ENCODE peak calls at places on chromosomes 4 and X, in six cellular contexts. A is ACHN; E is foreskin melanocyte; I is HT1080; T is stimulated activated CD8-positive, alpha-beta memory T cell treated with anti-CD3 and anti-CD28 coated beads, Interleukin-15, amount 100 ng/mL, for 24 hours; O is NCI-H2029. S is an unnamed sample.

GRCh38 chr4:183691897-183692296 is 32.8 kb downstream of the TRAPPC11 start:
- DNase-seq in I (no peak), A (no peak), O (no peak), T (no peak), E (no peak), S (no peak)

GRCh38 chr4:100174985-100175383 is 15.3 kb downstream of the DDIT4L start:
- DNase-seq in A (no peak), I (no peak), O (no peak), E (no peak), T (no peak), S (no peak)

GRCh38 chrX:41621236-41621651 is 67.5 kb upstream of the GPR34 start:
- DNase-seq in I (no peak), T (no peak), A (peak), E (no peak), O (no peak), S (no peak)

GRCh38 chr4:2537011-2537830 is 774 bp downstream of the FAM193A start:
- DNase-seq in O (peak), I (peak), A (peak), E (no peak), T (peak), S (no peak)

GRCh38 chr4:3766207-3766790 is at the start of gene ADRA2C:
- DNase-seq in T (no peak), I (no peak), A (peak), E (no peak), O (no peak), S (no peak)

GRCh38 chr4:93199492-93199891 is 629.1 kb upstream of the ATOH1 start:
- DNase-seq in I (peak), T (no peak), A (peak), E (peak), O (peak), S (peak)

GRCh38 chr4:40998680-40999358 is 215.5 kb downstream of the APBB2 start:
- DNase-seq in I (peak), T (no peak), A (no peak), E (no peak), O (no peak), S (no peak)

GRCh38 chr4:32864713-32865351 is 2144.7 kb downstream of the PCDH7 start:
- DNase-seq in E (no peak), O (no peak), I (no peak), A (no peak), T (no peak), S (no peak)

GRCh38 chrX:19350831-19351447 is 7.2 kb downstream of the PDHA1 start:
- DNase-seq in I (no peak), A (no peak), E (no peak), T (no peak), O (no peak), S (no peak)

GRCh38 chrX:40952855-40953254 is 132.4 kb upstream of the USP9X start:
- DNase-seq in A (peak), T (no peak), I (peak), E (no peak), O (no peak), S (no peak)

GRCh38 chr4:89509708-89510269 is 202.2 kb upstream of the GPRIN3 start:
- DNase-seq in E (no peak), I (peak), T (no peak), O (no peak), A (no peak), S (no peak)

GRCh38 chrX:11725631-11726442 is 32.2 kb upstream of the MSL3 start:
- DNase-seq in A (no peak), I (no peak), T (no peak), E (no peak), O (no peak), S (no peak)

GRCh38 chr4:99573735-99574368 is 772 bp upstream of the MTTP start:
- DNase-seq in T (no peak), A (no peak), I (no peak), E (no peak), O (no peak), S (no peak)

GRCh38 chr4:100079264-100079663 is 111.0 kb downstream of the DDIT4L start:
- DNase-seq in T (no peak), A (no peak), E (no peak), O (no peak), I (no peak), S (no peak)

GRCh38 chrX:8323356-8323755 is 141.3 kb upstream of the VCX3B start:
- DNase-seq in O (no peak), I (no peak), A (no peak), T (no peak), E (no peak), S (no peak)

GRCh38 chr4:141391293-141391692 is 170.6 kb downstream of the ZNF330 start:
- DNase-seq in T (no peak), E (no peak), I (peak), O (peak), A (no peak), S (no peak)

GRCh38 chr4:128379860-128380259 is 92.2 kb upstream of the PGRMC2 start:
- DNase-seq in I (peak), E (no peak), T (no peak), O (no peak), A (peak), S (no peak)

GRCh38 chr4:87937523-87937922 is 38.0 kb upstream of the SPP1 start:
- DNase-seq in T (no peak), E (no peak), I (no peak), O (no peak), A (no peak), S (no peak)

GRCh38 chr4:174604198-174604597 is 81.9 kb upstream of the HPGD start:
- DNase-seq in I (peak), T (no peak), E (no peak), A (no peak), O (peak), S (peak)

GRCh38 chr4:74623041-74623440 is 171.3 kb downstream of the BTC start:
- DNase-seq in O (peak), T (no peak), I (peak), A (peak), E (no peak), S (no peak)

GRCh38 chrX:2266445-2267349 is 234.1 kb downstream of the DHRSX start:
- DNase-seq in O (no peak), E (no peak), I (no peak), A (no peak), T (no peak), S (no peak)

GRCh38 chr4:94410678-94411206 is 41.0 kb upstream of the PDLIM5 start:
- DNase-seq in T (no peak), O (no peak), I (no peak), E (no peak), A (peak), S (peak)

GRCh38 chrX:45850197-45850774 is 649.6 kb upstream of the DIPK2B start:
- DNase-seq in A (no peak), I (peak), O (no peak), E (no peak), T (no peak), S (no peak)

GRCh38 chr4:148633720-148634119 is 191.5 kb upstream of the NR3C2 start:
- DNase-seq in E (no peak), T (no peak), O (no peak), A (no peak), I (no peak), S (no peak)

GRCh38 chr4:184097240-184097619 is 120.4 kb downstream of the ENPP6 start:
- DNase-seq in E (no peak), O (no peak), T (no peak), A (no peak), I (peak), S (no peak)

GRCh38 chrX:38215141-38215540 is 5.5 kb downstream of the SRPX start:
- DNase-seq in A (no peak), O (no peak), T (no peak), I (peak), E (peak), S (no peak)

GRCh38 chr4:7067147-7067522 is 729 bp downstream of the GRPEL1 start:
- DNase-seq in I (no peak), A (no peak), O (no peak), T (peak), E (no peak), S (no peak)

GRCh38 chr4:177339794-177340374 is 30.2 kb downstream of the NEIL3 start:
- DNase-seq in A (peak), O (no peak), E (peak), I (peak), T (no peak), S (no peak)

GRCh38 chr4:122246551-122246950 is 94.4 kb downstream of the BLTP1 start:
- DNase-seq in I (no peak), A (no peak), E (no peak), O (no peak), T (no peak), S (no peak)

GRCh38 chr4:86978709-86979108 is 43.9 kb downstream of the AFF1 start:
- DNase-seq in E (no peak), O (no peak), T (no peak), A (no peak), I (no peak), S (no peak)

GRCh38 chr4:3403104-3403906 is 38.5 kb upstream of the HGFAC start:
- DNase-seq in E (no peak), I (no peak), A (no peak), T (no peak), O (no peak), S (no peak)